ENCODE peak calls at places on chromosome 19, in seven cellular contexts. B is K562, J is GM12891, E is HepG2, M is SK-N-SH, D is GM12878, P is H1. W is an unnamed sample.

GRCh38 chr19:46903458-46903857 is 42.7 kb downstream of the ARHGAP35 start:
- DNase-seq in E (no peak), B (no peak), J (no peak), P (no peak), D (no peak), M (no peak), W (no peak)

GRCh38 chr19:36483653-36484052 is 5.7 kb downstream of the ZNF566 start:
- DNase-seq in M (no peak), D (no peak), E (no peak), P (no peak), B (no peak), J (no peak), W (no peak)

GRCh38 chr19:30664358-30665058 is 292.3 kb downstream of the ZNF536 start:
- DNase-seq in E (peak; percentile 84), B (peak; percentile 17), J (no peak), D (no peak), P (no peak), M (peak; percentile 51), W (no peak)

GRCh38 chr19:10142701-10143375 is 23.1 kb upstream of the EIF3G start:
- DNase-seq in J (no peak), P (no peak), E (no peak), M (no peak), B (no peak), D (no peak), W (no peak)

GRCh38 chr19:28694812-28695211 is 518.1 kb downstream of the UQCRFS1 start:
- DNase-seq in J (no peak), M (no peak), B (no peak), E (no peak), P (no peak), D (no peak), W (no peak)

GRCh38 chr19:50414850-50415660 is 3.7 kb upstream of the SPIB start:
- DNase-seq in P (peak; percentile 79), D (no peak), M (peak; percentile 92), J (peak; percentile 94), B (peak; percentile 87), E (peak; percentile 33), W (peak; percentile 93)

GRCh38 chr19:34677386-34678084 is at the start of gene ZNF302:
- DNase-seq in E (no peak), D (peak; percentile 85), P (peak; percentile 92), M (peak; percentile 94), J (peak; percentile 81), B (peak; percentile 20), W (peak; percentile 80)

GRCh38 chr19:46494936-46495788 is 505 bp downstream of the PNMA8B start:
- DNase-seq in P (no peak), B (no peak), D (no peak), M (no peak), J (no peak), E (no peak), W (no peak)

GRCh38 chr19:1161716-1162115 is 12.4 kb downstream of the SBNO2 start:
- DNase-seq in P (no peak), J (no peak), E (no peak), M (no peak), D (no peak), B (peak; percentile 85), W (no peak)

GRCh38 chr19:55165952-55166529 is 372 bp downstream of the DNAAF3 start:
- DNase-seq in P (no peak), E (peak; percentile 85), B (peak; percentile 60), D (no peak), J (no peak), M (peak; percentile 80), W (no peak)

GRCh38 chr19:10694706-10695105 is 6.5 kb upstream of the QTRT1 start:
- DNase-seq in B (no peak), M (no peak), J (no peak), P (no peak), E (no peak), D (no peak), W (no peak)

GRCh38 chr19:49017041-49017665 is at the start of gene LHB:
- DNase-seq in P (no peak), M (peak; percentile 42), J (no peak), D (no peak), B (no peak), E (no peak), W (no peak)

GRCh38 chr19:29485293-29485692 is 40.5 kb upstream of the VSTM2B start:
- DNase-seq in B (no peak), E (no peak), P (no peak), J (no peak), D (no peak), M (no peak), W (no peak)

GRCh38 chr19:45973564-45974338 is at the start of gene NOVA2:
- DNase-seq in B (peak; percentile 99), M (peak; percentile 100), J (no peak), P (peak; percentile 83), E (no peak), D (peak; percentile 19), W (peak; percentile 71)

GRCh38 chr19:1082165-1082927 is 12.8 kb downstream of the POLR2E start:
- DNase-seq in J (peak; percentile 87), E (no peak), P (peak; percentile 95), B (peak; percentile 95), D (no peak), M (peak; percentile 92), W (peak; percentile 81)

GRCh38 chr19:32035611-32036010 is 309.8 kb upstream of the ZNF507 start:
- DNase-seq in B (no peak), J (no peak), P (no peak), E (no peak), M (no peak), D (no peak), W (no peak)

GRCh38 chr19:32040246-32040645 is 305.2 kb upstream of the ZNF507 start:
- DNase-seq in M (no peak), D (no peak), P (no peak), J (no peak), B (no peak), E (no peak), W (no peak)

GRCh38 chr19:32037998-32038732 is 307.2 kb upstream of the ZNF507 start:
- DNase-seq in J (no peak), M (no peak), E (no peak), B (no peak), D (no peak), P (no peak), W (no peak)

GRCh38 chr19:32041681-32042292 is 303.6 kb upstream of the ZNF507 start:
- DNase-seq in P (no peak), B (peak; percentile 38), D (no peak), E (peak; percentile 16), M (peak; percentile 72), J (no peak), W (no peak)

DNA sequence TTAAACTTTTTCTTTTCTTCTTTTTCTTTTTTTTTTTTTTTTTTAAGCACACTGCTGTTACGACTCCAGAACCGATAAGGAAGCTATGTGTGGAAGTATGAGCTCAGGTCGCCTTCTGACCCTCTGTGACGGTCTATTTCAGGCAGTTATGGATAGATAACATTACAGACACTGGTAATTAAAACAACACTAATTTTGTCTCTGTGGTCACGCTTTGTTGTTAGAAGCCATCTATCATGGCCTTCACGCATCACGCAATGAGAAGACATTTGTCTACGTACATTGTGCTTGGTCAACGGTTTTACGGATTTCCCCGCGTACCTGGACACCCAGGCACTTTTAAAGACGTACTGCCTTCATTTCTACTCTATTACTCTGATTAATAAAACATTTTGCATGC is 306.0 kb upstream of the ZNF507 start:
- DNase-seq in E (no peak), D (no peak), B (no peak), M (no peak), P (no peak), J (no peak), W (no peak)
- TF ChIP-seq TAF1 in E (no peak), D (no peak), B (no peak), M (no peak), P (no peak), J (no peak), W (no peak)

DNA sequence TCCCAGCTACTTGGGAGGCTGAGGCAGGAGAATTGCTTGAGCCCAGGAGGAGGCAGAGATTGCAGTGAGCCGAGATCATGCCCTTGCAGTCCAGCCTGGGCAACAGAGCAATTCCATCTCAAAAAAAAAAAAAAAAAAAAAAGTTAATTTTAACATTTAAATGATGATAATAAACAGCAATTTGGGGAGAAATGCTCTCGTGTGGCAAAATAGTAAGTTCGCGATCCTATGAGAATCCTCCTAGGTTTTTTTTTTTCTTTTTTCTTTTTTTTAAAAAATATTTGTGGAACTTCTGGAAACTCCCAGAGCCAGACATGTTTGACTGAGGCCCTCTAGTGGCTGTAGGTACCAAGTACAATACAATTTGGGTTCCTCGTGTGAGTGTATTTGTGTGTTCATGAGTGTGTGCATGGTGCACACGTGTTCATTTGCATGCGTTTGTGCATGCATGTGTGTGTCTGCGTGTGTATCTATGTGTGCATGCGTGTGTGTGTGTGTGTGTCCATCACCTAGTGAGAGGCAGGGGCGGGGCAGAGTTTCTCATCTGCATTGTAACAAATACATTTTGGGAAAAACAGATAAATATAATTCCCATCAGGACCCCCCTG is 31.2 kb downstream of the TMPRSS9 start:
- DNase-seq in P (no peak), J (no peak), D (peak; percentile 21), E (peak; percentile 72), M (peak; percentile 72), B (peak; percentile 63), W (no peak)
- TF ChIP-seq TAF1 in P (no peak), J (no peak), D (no peak), E (no peak), M (no peak), B (no peak), W (no peak)

DNA sequence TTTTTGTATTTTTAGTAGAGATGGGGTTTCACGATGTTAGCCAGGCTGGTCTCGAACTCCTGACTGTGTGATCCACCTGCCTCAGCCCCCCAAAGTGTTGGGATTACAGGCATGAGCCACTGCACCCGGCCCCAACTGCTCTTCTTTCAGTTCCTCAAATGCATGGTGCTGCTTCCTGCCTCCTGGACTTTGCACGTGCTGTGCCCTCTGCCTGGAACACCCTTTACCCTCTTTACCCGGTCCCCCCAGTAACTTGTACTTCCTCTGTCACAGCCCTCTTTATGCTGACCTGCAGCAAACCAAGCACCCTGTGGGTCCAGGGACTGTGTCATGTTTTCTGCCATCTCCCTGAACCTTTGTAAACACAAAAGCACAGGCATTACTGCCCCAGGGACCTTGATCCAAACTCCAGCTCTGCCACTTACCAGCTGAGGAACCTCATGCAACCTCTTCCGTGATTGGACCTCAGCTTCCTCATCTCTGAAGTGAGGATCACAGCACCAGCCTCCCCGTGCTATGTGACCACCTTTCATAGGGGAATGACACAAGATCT is 3.8 kb downstream of the BLVRB start:
- DNase-seq in E (peak; percentile 59), P (no peak), J (no peak), D (peak; percentile 61), M (no peak), B (no peak), W (no peak)
- TF ChIP-seq TAF1 in E (no peak), P (no peak), J (no peak), D (no peak), M (no peak), B (no peak), W (no peak)

DNA sequence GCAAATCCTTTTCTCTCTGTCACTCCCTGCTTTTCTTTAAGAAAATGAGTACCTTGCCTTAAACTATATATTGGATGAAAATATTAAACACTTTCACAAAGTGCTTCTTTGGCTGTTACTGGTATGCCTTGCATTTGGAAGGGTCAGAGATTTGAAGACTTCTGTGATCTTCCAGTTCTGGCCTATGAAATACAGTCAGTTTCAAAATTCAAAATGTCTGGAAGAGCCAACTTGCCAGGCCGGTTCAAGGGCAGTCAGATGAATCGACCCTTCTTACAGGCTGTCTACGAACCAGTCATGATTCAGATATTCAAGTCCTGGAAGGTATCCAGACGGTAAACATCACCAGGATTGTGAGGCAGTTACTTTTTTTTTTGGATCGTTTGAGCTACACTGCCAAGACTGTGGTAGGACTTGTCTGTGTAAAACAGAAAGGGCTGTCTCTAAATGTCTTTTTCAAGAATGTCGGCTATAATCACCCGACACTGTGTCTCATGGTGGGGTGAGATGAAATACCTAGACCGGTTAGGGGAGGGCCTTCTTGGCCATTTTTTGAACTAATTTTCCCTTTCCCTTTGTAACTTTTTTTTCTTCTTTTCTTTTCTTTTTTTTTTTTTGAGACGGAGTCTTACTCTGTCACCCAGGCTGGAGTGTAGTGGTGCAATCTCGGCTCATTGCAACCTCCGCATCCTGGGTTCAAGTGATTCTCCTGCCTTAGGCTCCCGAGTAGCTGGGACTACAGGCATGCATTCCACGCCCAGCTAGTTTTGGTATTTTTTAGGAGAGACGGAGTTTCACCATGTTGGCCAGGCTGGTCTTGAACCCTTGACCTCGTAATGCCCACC is 11.2 kb downstream of the ACTN4 start:
- DNase-seq in B (no peak), D (no peak), E (peak; percentile 95), J (no peak), M (no peak), P (no peak), W (no peak)
- TF ChIP-seq TAF1 in B (no peak), D (no peak), E (no peak), J (no peak), M (no peak), P (no peak), W (no peak)